ENCODE peak calls at places on chromosomes 16 and 17, in seven cellular contexts. L is OCI-LY7, W is lower leg skin, B is ovary, O is Panc1, N is fibroblast of villous mesenchyme, M is PC-3. X is an unnamed sample.
A peak's percentile ranks its signal among the peaks of the same experiment; 100 is the strongest.

GRCh38 chr16:3216263-3216640 is 18.7 kb downstream of the ZNF200 start:
- DNase-seq in L (peak; percentile 34), W (no peak), B (no peak), O (no peak), N (no peak), M (no peak), X (no peak)

GRCh38 chr17:50392621-50393020 is 4.7 kb downstream of the LRRC59 start:
- DNase-seq in L (no peak), W (no peak), B (no peak), O (no peak), N (no peak), M (no peak), X (no peak)

GRCh38 chr17:27414271-27414670 is 42.0 kb upstream of the KSR1 start:
- DNase-seq in L (no peak), W (no peak), B (no peak), O (no peak), N (peak; percentile 18), M (no peak), X (peak; percentile 12)

GRCh38 chr16:66894948-66895696 is 14.8 kb downstream of the PDP2 start:
- DNase-seq in L (peak; percentile 63), W (peak; percentile 54), B (peak; percentile 82), O (no peak), N (peak; percentile 82), M (peak; percentile 70), X (peak; percentile 83)

GRCh38 chr16:85173981-85174751 is 61.9 kb upstream of the CIBAR2 start:
- DNase-seq in L (no peak), W (no peak), B (peak; percentile 66), O (peak; percentile 24), N (peak; percentile 84), M (peak; percentile 91), X (peak; percentile 60)

GRCh38 chr17:19242323-19242722 is 5.2 kb downstream of the EPN2 start:
- DNase-seq in L (no peak), W (no peak), B (no peak), O (no peak), N (no peak), M (peak; percentile 87), X (no peak)

GRCh38 chr17:51154176-51154575 is 817 bp downstream of the NME1 start:
- DNase-seq in L (peak; percentile 49), W (no peak), B (no peak), O (no peak), N (peak; percentile 35), M (no peak), X (no peak)

GRCh38 chr16:8950580-8951077 is 13.1 kb downstream of the USP7 start:
- DNase-seq in L (no peak), W (no peak), B (no peak), O (no peak), N (peak; percentile 72), M (no peak), X (peak; percentile 77)

GRCh38 chr17:36008998-36009665 is 7.8 kb upstream of the CCL15 start:
- DNase-seq in L (peak; percentile 24), W (no peak), B (no peak), O (no peak), N (peak; percentile 22), M (peak; percentile 42), X (peak; percentile 13)

GRCh38 chr17:7261377-7262191 is 694 bp downstream of the CLDN7 start:
- DNase-seq in L (no peak), W (no peak), B (no peak), O (no peak), N (no peak), M (no peak), X (no peak)

GRCh38 chr17:18182190-18182977 is 1.2 kb upstream of the ALKBH5 start:
- DNase-seq in L (no peak), W (no peak), B (peak; percentile 65), O (no peak), N (no peak), M (no peak), X (peak; percentile 27)

GRCh38 chr17:12973496-12974318 is 44.1 kb downstream of the ELAC2 start:
- DNase-seq in L (no peak), W (no peak), B (peak; percentile 51), O (no peak), N (no peak), M (no peak), X (no peak)

GRCh38 chr17:10771142-10771541 is 32.8 kb downstream of the TMEM238L start:
- DNase-seq in L (no peak), W (no peak), B (no peak), O (no peak), N (no peak), M (peak; percentile 5), X (no peak)

GRCh38 chr17:75619506-75620431 is 13.5 kb upstream of the SMIM5 start:
- DNase-seq in L (peak; percentile 33), W (no peak), B (no peak), O (no peak), N (peak; percentile 25), M (peak; percentile 52), X (peak; percentile 16)

GRCh38 chr16:2776500-2777139 is 460 bp downstream of the ELOB start:
- DNase-seq in L (peak; percentile 57), W (no peak), B (no peak), O (no peak), N (peak; percentile 29), M (peak; percentile 15), X (no peak)

GRCh38 chr17:48051278-48051677 is 3.1 kb downstream of the NFE2L1 start:
- DNase-seq in L (no peak), W (no peak), B (peak; percentile 68), O (no peak), N (no peak), M (no peak), X (no peak)

GRCh38 chr17:28145348-28145747 is 102.9 kb downstream of the NLK start:
- DNase-seq in L (no peak), W (no peak), B (no peak), O (no peak), N (peak; percentile 16), M (peak; percentile 11), X (peak; percentile 8)

GRCh38 chr17:10135539-10136257 is 62.7 kb downstream of the GAS7 start:
- DNase-seq in L (no peak), W (peak; percentile 90), B (no peak), O (no peak), N (peak; percentile 78), M (no peak), X (peak; percentile 18)

GRCh38 chr16:9458816-9459215 is 367.4 kb downstream of the HAPSTR1 start:
- DNase-seq in L (no peak), W (no peak), B (no peak), O (no peak), N (no peak), M (no peak), X (no peak)

GRCh38 chr17:77873518-77874302 is 84.8 kb upstream of the TNRC6C start:
- DNase-seq in L (peak; percentile 38), W (no peak), B (no peak), O (no peak), N (no peak), M (no peak), X (no peak)

GRCh38 chr16:9039208-9039607 is 52.2 kb upstream of the HAPSTR1 start:
- DNase-seq in L (peak; percentile 13), W (no peak), B (no peak), O (no peak), N (peak; percentile 41), M (no peak), X (peak; percentile 39)

GRCh38 chr17:66299721-66300120 is 2.7 kb upstream of the PRKCA start:
- DNase-seq in L (no peak), W (no peak), B (no peak), O (no peak), N (no peak), M (no peak), X (no peak)

GRCh38 chr17:66655861-66656260 is 179.1 kb upstream of the CACNG5 start:
- DNase-seq in L (no peak), W (no peak), B (no peak), O (no peak), N (peak; percentile 25), M (peak; percentile 23), X (peak; percentile 49)

GRCh38 chr17:66612993-66613392 is 221.9 kb upstream of the CACNG5 start:
- DNase-seq in L (no peak), W (no peak), B (no peak), O (no peak), N (no peak), M (no peak), X (no peak)

GRCh38 chr16:2035431-2036199 is 8.9 kb downstream of the NHERF2 start:
- DNase-seq in L (no peak), W (no peak), B (peak; percentile 85), O (no peak), N (peak; percentile 92), M (peak; percentile 80), X (peak; percentile 78)

GRCh38 chr16:68235105-68235881 is 634 bp downstream of the ESRP2 start:
- DNase-seq in L (no peak), W (no peak), B (peak; percentile 62), O (no peak), N (no peak), M (peak; percentile 22), X (no peak)
- H3K4me3 ChIP-seq in L (no peak overlapping the region), W (peak overlapping the region; percentile 37), B (peak overlapping the region; percentile 21), O (peak overlapping the region; percentile 62), N (no peak overlapping the region), M (peak overlapping the region; percentile 85), X (no peak overlapping the region)

GRCh38 chr17:59106463-59107305 is at the start of gene TRIM37:
- DNase-seq in L (peak; percentile 100), W (peak; percentile 95), B (peak; percentile 99), O (peak; percentile 93), N (peak; percentile 99), M (peak; percentile 100), X (peak; percentile 98)
- TF ChIP-seq CTCF in L (peak; percentile 25), W (peak; percentile 8), B (no peak), O (no peak), N (peak; percentile 9), M (peak; percentile 31), X (no peak)

DNA sequence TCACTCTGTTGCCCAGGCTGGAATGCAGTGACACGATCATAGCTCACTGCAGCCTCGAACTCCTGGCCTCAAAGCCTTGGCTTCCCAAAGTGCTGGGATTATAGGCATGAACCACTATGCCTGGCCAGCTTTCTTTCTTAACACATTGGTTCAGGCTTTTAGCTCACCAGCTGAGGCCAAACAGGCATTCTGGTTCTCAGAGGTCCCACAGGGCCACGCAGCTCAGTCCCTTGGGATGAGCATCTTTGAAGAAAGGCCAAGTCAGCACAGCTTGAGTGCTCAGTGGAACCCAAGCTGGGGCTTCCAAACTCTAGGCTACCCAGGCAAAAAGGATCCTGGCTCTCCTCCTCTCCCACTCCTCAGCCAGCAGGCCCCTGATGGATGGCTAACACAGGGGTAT is 2.5 kb downstream of the PIK3R5 start:
- DNase-seq in L (no peak), W (no peak), B (no peak), O (no peak), N (no peak), M (no peak), X (no peak)
- H3K4me3 ChIP-seq in L (no peak overlapping the region), W (no peak overlapping the region), B (no peak overlapping the region), O (no peak overlapping the region), N (no peak overlapping the region), M (no peak overlapping the region), X (no peak overlapping the region)

DNA sequence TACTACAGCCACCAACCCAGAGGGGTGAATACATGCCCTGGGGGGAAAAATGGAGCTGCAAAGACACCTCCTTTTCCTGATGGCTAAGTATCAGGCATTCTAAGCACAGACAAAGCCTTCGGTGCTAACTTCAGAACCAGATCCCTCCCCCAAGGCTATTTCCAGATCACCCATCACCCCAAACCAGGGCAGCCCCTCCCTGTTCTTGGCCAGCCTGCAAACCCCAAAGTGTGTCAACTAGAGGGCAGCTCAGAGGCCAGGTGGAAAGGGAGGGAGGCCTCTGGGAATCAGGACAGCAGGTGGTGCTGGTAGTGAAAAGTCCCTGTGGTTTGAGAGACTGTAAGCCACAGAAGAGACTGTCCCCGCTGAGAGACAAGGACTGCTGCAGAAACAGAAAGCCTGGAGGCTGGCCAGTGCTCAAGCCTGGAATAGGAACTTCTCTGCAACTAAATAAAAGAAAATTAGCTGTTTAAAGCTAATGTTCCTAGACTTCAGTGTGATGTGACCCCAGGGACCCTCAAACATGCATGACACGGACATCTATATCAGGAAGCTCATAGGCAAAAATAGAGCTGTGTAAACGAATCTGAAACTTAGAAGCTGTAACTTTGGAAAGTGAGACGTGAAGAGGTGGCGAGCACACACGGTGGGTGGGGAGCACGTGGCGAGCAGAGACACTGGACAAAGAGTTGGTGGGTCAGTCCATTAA is 9.1 kb downstream of the TUBG1 start:
- DNase-seq in L (peak; percentile 50), W (no peak), B (peak; percentile 42), O (no peak), N (peak; percentile 22), M (peak; percentile 49), X (no peak)
- TF ChIP-seq CTCF in L (peak; percentile 57), W (no peak), B (no peak), O (peak; percentile 18), N (peak; percentile 19), M (peak; percentile 56), X (no peak)